ENCODE peak calls at places on chromosomes 5 and 9, in five cellular contexts. V is heart right ventricle; O is tibial artery; G is LNCaP clone FGC; R is natural killer cell treated with Interleukin-12 subunit alpha and Interleukin-12 subunit beta and Interleukin-15 and Interleukin-18, amount 100 ng/mL, for 72 hours. K is an unnamed sample.

GRCh38 chr5:161093105-161093504 is 241.1 kb upstream of the ATP10B start:
- DNase-seq in O (no peak), R (no peak), V (no peak), G (no peak), K (no peak)

GRCh38 chr5:38994329-38994927 is 79.8 kb downstream of the RICTOR start:
- DNase-seq in V (no peak), G (peak), R (no peak), O (no peak), K (peak)

GRCh38 chr5:75547826-75548225 is 36.1 kb downstream of the POLK start:
- DNase-seq in V (no peak), O (no peak), G (no peak), R (no peak), K (no peak)

GRCh38 chr5:68217476-68217984 is 2.0 kb downstream of the PIK3R1 start:
- DNase-seq in V (no peak), G (no peak), O (no peak), R (no peak), K (no peak)

GRCh38 chr5:91490340-91490739 is 107.2 kb upstream of the ARRDC3 start:
- DNase-seq in G (no peak), O (no peak), V (no peak), R (no peak), K (no peak)

GRCh38 chr5:175230299-175230698 is 213.7 kb downstream of the DRD1 start:
- DNase-seq in V (no peak), G (no peak), R (no peak), O (no peak), K (no peak)

GRCh38 chr9:112846528-112847488 is 43.9 kb downstream of the SLC46A2 start:
- DNase-seq in R (no peak), G (no peak), O (no peak), V (no peak), K (no peak)

GRCh38 chr9:95491543-95492330 is 25.0 kb downstream of the PTCH1 start:
- DNase-seq in V (no peak), R (no peak), G (no peak), O (no peak), K (no peak)

GRCh38 chr9:9352877-9353481 is 1259.8 kb downstream of the PTPRD start:
- DNase-seq in V (no peak), O (no peak), G (no peak), R (no peak), K (no peak)

GRCh38 chr9:79522793-79523192 is 49.0 kb upstream of the TLE4 start:
- DNase-seq in G (no peak), R (no peak), V (no peak), O (no peak), K (no peak)

GRCh38 chr5:39424751-39425524 is at the start of gene DAB2:
- DNase-seq in G (no peak), R (peak), V (peak), O (peak), K (peak)

GRCh38 chr9:650362-650761 is 191.1 kb upstream of the DMRT1 start:
- DNase-seq in G (no peak), O (no peak), V (no peak), R (no peak), K (peak)

GRCh38 chr5:140273401-140273877 is 29.5 kb downstream of the PFDN1 start:
- DNase-seq in G (no peak), O (peak), R (no peak), V (no peak), K (no peak)

GRCh38 chr9:112764837-112765236 is 14.3 kb downstream of the SNX30 start:
- DNase-seq in R (no peak), G (no peak), O (no peak), V (no peak), K (no peak)